ENCODE peak calls at places on chromosome 22, in eight cellular contexts. One of them, this sample, is unnamed.

GRCh38 chr22:25210831-25211230 is 8.6 kb upstream of the CRYBB2 start:
- DNase-seq in GM13977: no peak
- DNase-seq in sciatic nerve: no peak
- DNase-seq in RPMI7951: peak; percentile 53
- DNase-seq in NCI-H1092 treated with DMSO at 0.1 percent for 48 hours: no peak
- DNase-seq in thoracic aorta: no peak
- DNase-seq in NCI-H2171 treated with DMSO at 0.1 percent for 48 hours: no peak
- DNase-seq in activated T-helper 1 cell treated with anti-CD3 and anti-CD28 coated beads, Interleukin-12 subunit alpha, Interleukin-12 subunit beta, Interleukin-2, Interleukin-4 antibody, amounts not matched to agents 30 ng/mL and 10 ng/mL and 1 ng/mL, durations not matched to agents 14 hours and 24 hours and 36 hours: no peak
- DNase-seq in this sample: no peak

GRCh38 chr22:23823331-23823791 is 15.4 kb downstream of the DERL3 start:
- DNase-seq in GM13977: no peak
- DNase-seq in sciatic nerve: no peak
- DNase-seq in RPMI7951: peak; percentile 88
- DNase-seq in NCI-H1092 treated with DMSO at 0.1 percent for 48 hours: no peak
- DNase-seq in thoracic aorta: no peak
- DNase-seq in NCI-H2171 treated with DMSO at 0.1 percent for 48 hours: no peak
- DNase-seq in activated T-helper 1 cell treated with anti-CD3 and anti-CD28 coated beads, Interleukin-12 subunit alpha, Interleukin-12 subunit beta, Interleukin-2, Interleukin-4 antibody, amounts not matched to agents 30 ng/mL and 10 ng/mL and 1 ng/mL, durations not matched to agents 14 hours and 24 hours and 36 hours: no peak
- DNase-seq in this sample: no peak

GRCh38 chr22:35219012-35219411 is 38.3 kb upstream of the HMGXB4 start:
- DNase-seq in GM13977: no peak
- DNase-seq in sciatic nerve: no peak
- DNase-seq in RPMI7951: peak; percentile 93
- DNase-seq in NCI-H1092 treated with DMSO at 0.1 percent for 48 hours: no peak
- DNase-seq in thoracic aorta: no peak
- DNase-seq in NCI-H2171 treated with DMSO at 0.1 percent for 48 hours: no peak
- DNase-seq in activated T-helper 1 cell treated with anti-CD3 and anti-CD28 coated beads, Interleukin-12 subunit alpha, Interleukin-12 subunit beta, Interleukin-2, Interleukin-4 antibody, amounts not matched to agents 30 ng/mL and 10 ng/mL and 1 ng/mL, durations not matched to agents 14 hours and 24 hours and 36 hours: no peak
- DNase-seq in this sample: no peak

GRCh38 chr22:38257650-38258246 is 15.1 kb downstream of the TMEM184B start:
- DNase-seq in GM13977: no peak
- DNase-seq in sciatic nerve: no peak
- DNase-seq in RPMI7951: no peak
- DNase-seq in NCI-H1092 treated with DMSO at 0.1 percent for 48 hours: peak; percentile 72
- DNase-seq in thoracic aorta: no peak
- DNase-seq in NCI-H2171 treated with DMSO at 0.1 percent for 48 hours: peak; percentile 77
- DNase-seq in activated T-helper 1 cell treated with anti-CD3 and anti-CD28 coated beads, Interleukin-12 subunit alpha, Interleukin-12 subunit beta, Interleukin-2, Interleukin-4 antibody, amounts not matched to agents 30 ng/mL and 10 ng/mL and 1 ng/mL, durations not matched to agents 14 hours and 24 hours and 36 hours: no peak
- DNase-seq in this sample: no peak

GRCh38 chr22:50115693-50116092 is 25.9 kb downstream of the MOV10L1 start:
- DNase-seq in GM13977: no peak
- DNase-seq in sciatic nerve: no peak
- DNase-seq in RPMI7951: peak; percentile 75
- DNase-seq in NCI-H1092 treated with DMSO at 0.1 percent for 48 hours: no peak
- DNase-seq in thoracic aorta: no peak
- DNase-seq in NCI-H2171 treated with DMSO at 0.1 percent for 48 hours: no peak
- DNase-seq in activated T-helper 1 cell treated with anti-CD3 and anti-CD28 coated beads, Interleukin-12 subunit alpha, Interleukin-12 subunit beta, Interleukin-2, Interleukin-4 antibody, amounts not matched to agents 30 ng/mL and 10 ng/mL and 1 ng/mL, durations not matched to agents 14 hours and 24 hours and 36 hours: no peak
- DNase-seq in this sample: no peak

GRCh38 chr22:22848364-22848866 is 39.2 kb upstream of the IGLL5 start:
- DNase-seq in GM13977: peak; percentile 31
- DNase-seq in sciatic nerve: peak; percentile 84
- DNase-seq in RPMI7951: peak; percentile 13
- DNase-seq in NCI-H1092 treated with DMSO at 0.1 percent for 48 hours: peak; percentile 51
- DNase-seq in thoracic aorta: no peak
- DNase-seq in NCI-H2171 treated with DMSO at 0.1 percent for 48 hours: peak; percentile 46
- DNase-seq in activated T-helper 1 cell treated with anti-CD3 and anti-CD28 coated beads, Interleukin-12 subunit alpha, Interleukin-12 subunit beta, Interleukin-2, Interleukin-4 antibody, amounts not matched to agents 30 ng/mL and 10 ng/mL and 1 ng/mL, durations not matched to agents 14 hours and 24 hours and 36 hours: peak; percentile 49
- DNase-seq in this sample: peak; percentile 53

GRCh38 chr22:48782817-48783511 is 1044.7 kb downstream of the BRD1 start:
- DNase-seq in GM13977: no peak
- DNase-seq in sciatic nerve: no peak
- DNase-seq in RPMI7951: no peak
- DNase-seq in NCI-H1092 treated with DMSO at 0.1 percent for 48 hours: no peak
- DNase-seq in thoracic aorta: no peak
- DNase-seq in NCI-H2171 treated with DMSO at 0.1 percent for 48 hours: peak; percentile 50
- DNase-seq in activated T-helper 1 cell treated with anti-CD3 and anti-CD28 coated beads, Interleukin-12 subunit alpha, Interleukin-12 subunit beta, Interleukin-2, Interleukin-4 antibody, amounts not matched to agents 30 ng/mL and 10 ng/mL and 1 ng/mL, durations not matched to agents 14 hours and 24 hours and 36 hours: no peak
- DNase-seq in this sample: no peak

GRCh38 chr22:27879923-27880322 is 39.1 kb downstream of the PITPNB start:
- DNase-seq in GM13977: peak; percentile 17
- DNase-seq in sciatic nerve: no peak
- DNase-seq in RPMI7951: peak; percentile 47
- DNase-seq in NCI-H1092 treated with DMSO at 0.1 percent for 48 hours: peak; percentile 19
- DNase-seq in thoracic aorta: no peak
- DNase-seq in NCI-H2171 treated with DMSO at 0.1 percent for 48 hours: peak; percentile 28
- DNase-seq in activated T-helper 1 cell treated with anti-CD3 and anti-CD28 coated beads, Interleukin-12 subunit alpha, Interleukin-12 subunit beta, Interleukin-2, Interleukin-4 antibody, amounts not matched to agents 30 ng/mL and 10 ng/mL and 1 ng/mL, durations not matched to agents 14 hours and 24 hours and 36 hours: no peak
- DNase-seq in this sample: no peak

GRCh38 chr22:36027579-36027959 is 1.1 kb downstream of the RBFOX2 start:
- DNase-seq in GM13977: peak; percentile 53
- DNase-seq in sciatic nerve: no peak
- DNase-seq in RPMI7951: peak; percentile 36
- DNase-seq in NCI-H1092 treated with DMSO at 0.1 percent for 48 hours: peak; percentile 45
- DNase-seq in thoracic aorta: no peak
- DNase-seq in NCI-H2171 treated with DMSO at 0.1 percent for 48 hours: peak; percentile 62
- DNase-seq in activated T-helper 1 cell treated with anti-CD3 and anti-CD28 coated beads, Interleukin-12 subunit alpha, Interleukin-12 subunit beta, Interleukin-2, Interleukin-4 antibody, amounts not matched to agents 30 ng/mL and 10 ng/mL and 1 ng/mL, durations not matched to agents 14 hours and 24 hours and 36 hours: no peak
- DNase-seq in this sample: no peak

GRCh38 chr22:46465793-46466192 is 71.6 kb downstream of the CELSR1 start:
- DNase-seq in GM13977: no peak
- DNase-seq in sciatic nerve: no peak
- DNase-seq in RPMI7951: no peak
- DNase-seq in NCI-H1092 treated with DMSO at 0.1 percent for 48 hours: no peak
- DNase-seq in thoracic aorta: no peak
- DNase-seq in NCI-H2171 treated with DMSO at 0.1 percent for 48 hours: no peak
- DNase-seq in activated T-helper 1 cell treated with anti-CD3 and anti-CD28 coated beads, Interleukin-12 subunit alpha, Interleukin-12 subunit beta, Interleukin-2, Interleukin-4 antibody, amounts not matched to agents 30 ng/mL and 10 ng/mL and 1 ng/mL, durations not matched to agents 14 hours and 24 hours and 36 hours: no peak
- DNase-seq in this sample: no peak

GRCh38 chr22:36432592-36433317 is 45.0 kb upstream of the MYH9 start:
- DNase-seq in GM13977: no peak
- DNase-seq in sciatic nerve: no peak
- DNase-seq in RPMI7951: peak; percentile 70
- DNase-seq in NCI-H1092 treated with DMSO at 0.1 percent for 48 hours: no peak
- DNase-seq in thoracic aorta: no peak
- DNase-seq in NCI-H2171 treated with DMSO at 0.1 percent for 48 hours: no peak
- DNase-seq in activated T-helper 1 cell treated with anti-CD3 and anti-CD28 coated beads, Interleukin-12 subunit alpha, Interleukin-12 subunit beta, Interleukin-2, Interleukin-4 antibody, amounts not matched to agents 30 ng/mL and 10 ng/mL and 1 ng/mL, durations not matched to agents 14 hours and 24 hours and 36 hours: no peak
- DNase-seq in this sample: no peak

GRCh38 chr22:23750744-23751440 is at the start of gene ZNF70:
- DNase-seq in GM13977: peak; percentile 96
- DNase-seq in sciatic nerve: peak; percentile 88
- DNase-seq in RPMI7951: peak; percentile 75
- DNase-seq in NCI-H1092 treated with DMSO at 0.1 percent for 48 hours: peak; percentile 74
- DNase-seq in thoracic aorta: peak; percentile 51
- DNase-seq in NCI-H2171 treated with DMSO at 0.1 percent for 48 hours: peak; percentile 84
- DNase-seq in activated T-helper 1 cell treated with anti-CD3 and anti-CD28 coated beads, Interleukin-12 subunit alpha, Interleukin-12 subunit beta, Interleukin-2, Interleukin-4 antibody, amounts not matched to agents 30 ng/mL and 10 ng/mL and 1 ng/mL, durations not matched to agents 14 hours and 24 hours and 36 hours: peak; percentile 77
- DNase-seq in this sample: peak; percentile 77

GRCh38 chr22:33854724-33855123 is 65.6 kb downstream of the LARGE1 start:
- DNase-seq in GM13977: no peak
- DNase-seq in sciatic nerve: no peak
- DNase-seq in RPMI7951: no peak
- DNase-seq in NCI-H1092 treated with DMSO at 0.1 percent for 48 hours: no peak
- DNase-seq in thoracic aorta: no peak
- DNase-seq in NCI-H2171 treated with DMSO at 0.1 percent for 48 hours: no peak
- DNase-seq in activated T-helper 1 cell treated with anti-CD3 and anti-CD28 coated beads, Interleukin-12 subunit alpha, Interleukin-12 subunit beta, Interleukin-2, Interleukin-4 antibody, amounts not matched to agents 30 ng/mL and 10 ng/mL and 1 ng/mL, durations not matched to agents 14 hours and 24 hours and 36 hours: no peak
- DNase-seq in this sample: no peak

GRCh38 chr22:43014062-43014875 is 680 bp downstream of the PACSIN2 start:
- DNase-seq in GM13977: peak; percentile 61
- DNase-seq in sciatic nerve: no peak
- DNase-seq in RPMI7951: peak; percentile 47
- DNase-seq in NCI-H1092 treated with DMSO at 0.1 percent for 48 hours: no peak
- DNase-seq in thoracic aorta: no peak
- DNase-seq in NCI-H2171 treated with DMSO at 0.1 percent for 48 hours: peak; percentile 64
- DNase-seq in activated T-helper 1 cell treated with anti-CD3 and anti-CD28 coated beads, Interleukin-12 subunit alpha, Interleukin-12 subunit beta, Interleukin-2, Interleukin-4 antibody, amounts not matched to agents 30 ng/mL and 10 ng/mL and 1 ng/mL, durations not matched to agents 14 hours and 24 hours and 36 hours: peak; percentile 9
- DNase-seq in this sample: peak; percentile 14

GRCh38 chr22:45953178-45953577 is 23.8 kb downstream of the WNT7B start:
- DNase-seq in GM13977: no peak
- DNase-seq in sciatic nerve: no peak
- DNase-seq in RPMI7951: no peak
- DNase-seq in NCI-H1092 treated with DMSO at 0.1 percent for 48 hours: no peak
- DNase-seq in thoracic aorta: no peak
- DNase-seq in NCI-H2171 treated with DMSO at 0.1 percent for 48 hours: no peak
- DNase-seq in activated T-helper 1 cell treated with anti-CD3 and anti-CD28 coated beads, Interleukin-12 subunit alpha, Interleukin-12 subunit beta, Interleukin-2, Interleukin-4 antibody, amounts not matched to agents 30 ng/mL and 10 ng/mL and 1 ng/mL, durations not matched to agents 14 hours and 24 hours and 36 hours: no peak
- DNase-seq in this sample: no peak